ENCODE peak calls at places on chromosomes 12 and 14, in four cellular contexts. J is K562, R is HEK293T, B is HepG2. C is an unnamed sample.

GRCh38 chr14:54465654-54466053 is 23.1 kb downstream of the GMFB start:
- DNase-seq in J (peak), R (no peak), B (no peak), C (no peak)

GRCh38 chr12:115597157-115597712 is 680.3 kb downstream of the MED13L start:
- DNase-seq in J (peak), R (no peak), B (peak), C (no peak)

GRCh38 chr12:98870521-98870920 is 225.4 kb downstream of the APAF1 start:
- DNase-seq in J (no peak), R (no peak), B (no peak), C (no peak)

GRCh38 chr14:106586098-106586704 is 1059.8 kb downstream of the TMEM121 start:
- DNase-seq in J (peak), R (peak), B (peak), C (no peak)

GRCh38 chr12:120688527-120689071 is 1.6 kb downstream of the MLEC start:
- DNase-seq in J (peak), R (no peak), B (no peak), C (no peak)

GRCh38 chr12:56280849-56281248 is 14.1 kb downstream of the COQ10A start:
- DNase-seq in J (no peak), R (no peak), B (no peak), C (no peak)

GRCh38 chr14:67426161-67426560 is 14.2 kb upstream of the PLEK2 start:
- DNase-seq in J (no peak), R (no peak), B (no peak), C (no peak)

GRCh38 chr14:51507556-51508511 is 143.9 kb upstream of the FRMD6 start:
- DNase-seq in J (no peak), R (peak), B (no peak), C (no peak)

GRCh38 chr12:101563197-101563596 is 31.6 kb upstream of the MYBPC1 start:
- DNase-seq in J (no peak), R (no peak), B (no peak), C (no peak)

GRCh38 chr12:10497602-10498001 is 8.1 kb upstream of the EIF2S3B start:
- DNase-seq in J (no peak), R (peak), B (no peak), C (no peak)

GRCh38 chr12:15650399-15651128 is 138.6 kb downstream of the EPS8 start:
- DNase-seq in J (no peak), R (peak), B (no peak), C (no peak)

GRCh38 chr12:125017801-125018200 is 24.4 kb downstream of the BRI3BP start:
- DNase-seq in J (no peak), R (no peak), B (no peak), C (no peak)

GRCh38 chr12:92136883-92137582 is 8.6 kb downstream of the BTG1 start:
- DNase-seq in J (no peak), R (no peak), B (peak), C (no peak)

GRCh38 chr12:65612440-65612839 is 211.8 kb upstream of the HMGA2 start:
- DNase-seq in J (no peak), R (no peak), B (no peak), C (no peak)

GRCh38 chr12:113650476-113650875 is 178.8 kb upstream of the LHX5 start:
- DNase-seq in J (no peak), R (no peak), B (no peak), C (no peak)

GRCh38 chr14:99689266-99690236 is 5.5 kb downstream of the CYP46A1 start:
- DNase-seq in J (no peak), R (peak), B (no peak), C (no peak)

GRCh38 chr14:77264466-77265186 is 6.4 kb downstream of the NGB start:
- DNase-seq in J (no peak), R (no peak), B (no peak), C (no peak)

GRCh38 chr14:50083467-50084337 is 32.7 kb downstream of the VCPKMT start:
- DNase-seq in J (no peak), R (no peak), B (no peak), C (no peak)

GRCh38 chr14:75831455-75831854 is 150.3 kb downstream of the TGFB3 start:
- DNase-seq in J (peak), R (no peak), B (peak), C (no peak)

GRCh38 chr12:113203852-113204760 is 17.2 kb upstream of the TPCN1 start:
- DNase-seq in J (no peak), R (no peak), B (peak), C (no peak)

GRCh38 chr12:33245459-33245858 is 194.2 kb downstream of the SYT10 start:
- DNase-seq in J (no peak), R (no peak), B (no peak), C (no peak)

GRCh38 chr12:112218150-112218549 is 92.8 kb downstream of the TRAFD1 start:
- DNase-seq in J (no peak), R (no peak), B (no peak), C (no peak)

GRCh38 chr12:62930546-62931425 is 4.2 kb downstream of the PPM1H start:
- DNase-seq in J (no peak), R (no peak), B (no peak), C (no peak)

GRCh38 chr12:124694846-124695497 is 127.6 kb upstream of the NCOR2 start:
- DNase-seq in J (no peak), R (no peak), B (no peak), C (no peak)

GRCh38 chr14:57486767-57487379 is 6.8 kb downstream of the CCDC198 start:
- DNase-seq in J (peak), R (peak), B (peak), C (no peak)

GRCh38 chr14:52834440-52834842 is 43.0 kb upstream of the GNPNAT1 start:
- DNase-seq in J (no peak), R (no peak), B (no peak), C (no peak)

GRCh38 chr14:44392984-44393383 is 114.1 kb downstream of the FSCB start:
- DNase-seq in J (no peak), R (no peak), B (no peak), C (no peak)

GRCh38 chr12:48004039-48004940 is at the start of gene COL2A1:
- DNase-seq in J (no peak), R (no peak), B (no peak), C (no peak)

GRCh38 chr12:108616941-108617858 is 16.5 kb downstream of the SELPLG start:
- DNase-seq in J (no peak), R (no peak), B (no peak), C (peak)

GRCh38 chr12:52324068-52324444 is 2.9 kb upstream of the KRT83 start:
- DNase-seq in J (no peak), R (no peak), B (no peak), C (no peak)

GRCh38 chr12:40175489-40175888 is 49.3 kb upstream of the LRRK2 start:
- DNase-seq in J (no peak), R (no peak), B (no peak), C (no peak)

GRCh38 chr14:101591582-101591981 is 30.3 kb downstream of the DIO3 start:
- DNase-seq in J (no peak), R (no peak), B (no peak), C (no peak)

GRCh38 chr14:101589486-101590015 is 28.3 kb downstream of the DIO3 start:
- DNase-seq in J (no peak), R (no peak), B (no peak), C (no peak)

GRCh38 chr14:101590616-101591015 is 29.3 kb downstream of the DIO3 start:
- DNase-seq in J (no peak), R (no peak), B (no peak), C (no peak)

GRCh38 chr14:101590062-101590461 is 28.8 kb downstream of the DIO3 start:
- DNase-seq in J (no peak), R (no peak), B (no peak), C (no peak)

GRCh38 chr14:101591121-101591520 is 29.8 kb downstream of the DIO3 start:
- DNase-seq in J (no peak), R (no peak), B (no peak), C (no peak)
- TF ChIP-seq FOXK2 in J (no peak), R (no peak), B (no peak), C (no peak)

GRCh38 chr12:8011331-8011730 is 21.2 kb upstream of the FOXJ2 start:
- DNase-seq in J (no peak), R (no peak), B (no peak), C (no peak)
- TF ChIP-seq FOXK2 in J (no peak), R (no peak), B (no peak), C (no peak)

DNA sequence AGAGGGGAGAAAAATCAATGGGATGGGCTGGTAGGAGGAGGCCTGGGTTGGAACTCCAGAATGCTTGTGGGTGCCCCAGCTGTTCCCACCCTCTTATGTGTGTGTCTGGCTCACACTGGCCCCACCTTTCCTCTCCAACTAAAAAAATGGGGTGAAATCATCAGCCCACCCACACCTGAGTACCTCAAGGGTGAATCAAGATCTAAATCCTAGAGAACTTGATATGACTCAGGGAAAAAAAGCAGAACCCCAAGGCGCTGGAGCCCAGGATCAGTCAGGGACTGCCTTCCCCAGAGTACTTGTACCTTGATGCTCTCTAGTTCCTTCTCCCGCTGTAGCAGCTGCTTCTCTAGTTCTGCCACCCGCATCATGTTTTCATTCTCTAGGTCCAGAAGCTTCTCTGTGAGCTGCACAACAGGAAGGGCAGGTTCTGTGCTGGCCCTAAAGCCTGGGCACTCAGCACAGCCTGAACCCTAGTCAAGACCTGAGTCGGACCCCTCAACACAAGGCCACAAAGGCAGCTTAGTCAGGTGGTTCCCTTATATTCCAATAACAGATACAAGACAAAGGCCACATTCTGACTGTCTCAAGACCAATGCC is 29.7 kb downstream of the PRPF40B start:
- DNase-seq in J (no peak), R (no peak), B (no peak), C (no peak)
- TF ChIP-seq FOXK2 in J (no peak), R (no peak), B (no peak), C (no peak)

GRCh38 chr12:7915911-7916403 is 20.0 kb downstream of the SLC2A3 start:
- DNase-seq in J (no peak), R (no peak), B (no peak), C (no peak)
- TF ChIP-seq FOXK2 in J (no peak), R (no peak), B (no peak), C (no peak)

DNA sequence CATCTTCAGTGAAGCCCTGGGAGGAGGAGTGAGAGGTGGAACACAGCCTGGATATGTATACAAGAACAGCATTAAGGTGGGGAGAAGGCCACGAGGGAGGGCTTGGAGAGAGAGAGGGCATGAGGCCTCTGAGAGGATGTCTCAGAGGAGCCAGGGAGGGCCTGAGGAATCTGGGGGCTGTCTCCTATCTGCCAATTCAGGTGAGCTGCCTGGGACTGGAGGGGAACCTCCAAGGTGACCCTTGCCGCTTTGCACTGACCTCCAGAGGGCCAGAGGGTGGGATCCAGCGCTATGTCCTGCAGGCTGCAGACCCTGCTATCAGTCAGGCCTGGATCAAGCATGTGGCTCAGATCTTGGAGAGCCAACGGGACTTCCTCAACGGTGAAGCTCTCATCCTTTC is 4.4 kb downstream of the ARHGEF25 start:
- DNase-seq in J (no peak), R (no peak), B (no peak), C (no peak)
- TF ChIP-seq FOXK2 in J (no peak), R (no peak), B (no peak), C (no peak)

DNA sequence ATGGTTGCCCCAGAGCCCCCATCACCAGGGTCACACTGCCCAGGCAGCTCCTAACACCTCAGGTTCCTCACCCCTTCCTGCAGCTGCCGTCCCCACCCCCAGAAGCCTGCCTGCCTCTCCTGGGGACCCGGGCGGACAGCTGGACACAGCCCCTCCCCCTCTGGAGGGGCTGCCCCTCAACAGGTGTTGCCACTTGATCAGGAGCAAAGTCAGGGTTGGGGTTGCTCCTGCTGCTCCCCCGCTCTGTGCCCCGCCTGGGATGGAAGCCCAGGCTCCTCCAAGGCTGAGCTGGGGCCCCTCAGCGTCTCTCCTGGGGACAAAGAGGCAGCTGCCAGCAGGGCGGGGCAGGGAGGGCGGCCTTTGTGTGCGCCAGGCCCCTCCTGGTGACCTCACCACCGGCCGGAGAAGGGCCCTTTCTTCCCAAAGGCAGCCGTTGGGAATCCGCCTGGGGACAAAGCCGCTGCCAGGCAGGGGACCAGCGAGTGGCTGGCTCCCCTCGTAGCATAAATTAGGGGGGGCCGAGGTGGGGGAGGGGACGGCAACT is 13.6 kb downstream of the TRMT61A start:
- DNase-seq in J (no peak), R (no peak), B (no peak), C (no peak)
- TF ChIP-seq FOXK2 in J (no peak), R (no peak), B (no peak), C (no peak)

GRCh38 chr14:87343641-87344040 is 649.3 kb downstream of the GALC start:
- DNase-seq in J (no peak), R (no peak), B (no peak), C (no peak)
- TF ChIP-seq FOXK2 in J (no peak), R (no peak), B (no peak), C (no peak)

DNA sequence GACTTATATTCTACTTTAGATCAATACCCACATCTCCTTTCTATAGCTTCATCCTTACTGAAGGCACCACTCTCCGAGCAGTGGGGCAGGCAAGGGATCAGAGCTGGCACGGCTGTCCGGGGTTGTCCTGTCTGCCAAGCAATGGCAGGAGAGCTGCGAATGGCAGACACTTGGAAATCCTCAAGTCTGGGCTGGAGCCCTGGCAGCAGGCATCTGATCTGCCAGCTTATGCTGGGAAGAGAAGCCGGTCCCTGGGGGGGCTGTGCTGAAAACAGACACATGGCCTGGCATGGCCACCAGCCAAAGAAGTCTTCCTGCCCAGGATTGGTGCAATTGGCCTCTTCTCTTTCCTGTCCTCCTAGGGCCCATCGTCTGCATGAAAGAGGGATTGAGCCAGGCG is 280.2 kb upstream of the PWP1 start:
- DNase-seq in J (no peak), R (no peak), B (no peak), C (no peak)
- TF ChIP-seq FOXK2 in J (no peak), R (no peak), B (no peak), C (no peak)

GRCh38 chr12:49705479-49706267 is 1.5 kb downstream of the FMNL3 start:
- DNase-seq in J (peak), R (no peak), B (peak), C (no peak)
- TF ChIP-seq FOXK2 in J (no peak), R (no peak), B (no peak), C (no peak)

GRCh38 chr14:68713782-68714181 is 79.1 kb downstream of the ZFP36L1 start:
- DNase-seq in J (no peak), R (no peak), B (no peak), C (no peak)

GRCh38 chr14:68710776-68711175 is 82.1 kb downstream of the ZFP36L1 start:
- DNase-seq in J (no peak), R (no peak), B (no peak), C (no peak)

GRCh38 chr14:68709007-68709406 is 83.9 kb downstream of the ZFP36L1 start:
- DNase-seq in J (no peak), R (no peak), B (no peak), C (no peak)

GRCh38 chr14:68712703-68713370 is 80.0 kb downstream of the ZFP36L1 start:
- DNase-seq in J (no peak), R (no peak), B (no peak), C (no peak)

DNA sequence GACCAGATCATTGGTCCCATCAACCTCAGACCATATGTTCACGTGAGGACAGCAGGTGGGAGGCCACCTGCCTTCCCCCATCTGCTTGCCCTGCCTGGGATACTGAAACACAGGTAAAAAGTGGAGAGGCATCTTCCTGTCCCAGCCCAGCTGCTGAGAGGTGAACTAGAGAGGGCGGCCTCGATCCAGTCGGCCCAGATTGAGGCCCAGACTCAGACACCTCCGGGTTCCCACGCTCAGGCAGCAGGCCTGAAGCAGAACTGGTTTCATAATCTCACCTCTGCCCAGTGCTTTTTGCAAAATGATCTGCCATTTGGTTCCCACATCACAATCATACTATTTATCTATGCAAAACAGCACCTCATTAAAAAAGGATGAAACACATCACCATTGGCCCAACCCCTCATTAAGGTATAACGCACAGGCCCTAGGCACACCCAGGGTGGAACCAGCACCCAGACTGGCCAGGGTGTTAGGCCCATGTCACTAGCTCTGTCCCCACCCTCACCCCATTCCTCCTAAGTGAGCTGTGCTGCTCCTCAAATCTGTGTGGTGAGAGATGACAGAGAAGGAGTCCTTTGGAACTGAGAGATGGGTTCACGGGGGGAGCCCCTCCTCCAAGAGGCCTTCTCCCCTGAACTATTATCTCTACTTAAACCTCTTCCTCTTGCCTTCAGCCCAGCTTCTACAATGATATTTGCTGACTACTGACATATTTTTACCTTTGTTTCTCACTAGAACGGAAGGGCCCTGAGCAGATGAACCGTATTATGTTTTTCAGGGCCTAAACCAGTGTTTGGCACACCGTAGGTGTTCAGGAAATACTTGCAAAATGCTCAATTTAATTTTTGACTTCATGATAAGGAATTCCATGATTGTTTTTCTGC is 81.1 kb downstream of the ZFP36L1 start:
- DNase-seq in J (no peak), R (no peak), B (no peak), C (no peak)
- TF ChIP-seq FOXK2 in J (no peak), R (no peak), B (no peak), C (no peak)

C was measured in GM12878.